ENCODE peak calls at places on chromosomes 12 and 14, in seven cellular contexts. U is GF-D8, P is iPS-NIHi11, Z is nephron progenitor cell, N is lower leg skin, E is NCI-H1436, L is substantia nigra. Y is an unnamed sample.

GRCh38 chr12:3632256-3633240 is 120.4 kb downstream of the CRACR2A start:
- DNase-seq in Z (no peak), U (no peak), L (no peak), N (peak), P (no peak), E (no peak), Y (no peak)

GRCh38 chr12:4271433-4272013 is 2.0 kb upstream of the CCND2 start:
- DNase-seq in E (no peak), P (no peak), L (no peak), N (peak), U (no peak), Z (no peak), Y (no peak)

GRCh38 chr12:108360057-108360456 is 20.9 kb upstream of the CMKLR1 start:
- DNase-seq in E (no peak), U (no peak), Z (no peak), P (no peak), L (no peak), N (no peak), Y (no peak)

GRCh38 chr14:29255692-29256091 is 489.1 kb downstream of the FOXG1 start:
- DNase-seq in U (no peak), E (no peak), P (no peak), L (no peak), N (no peak), Z (no peak), Y (no peak)

GRCh38 chr12:42981379-42981778 is 391.8 kb upstream of the PRICKLE1 start:
- DNase-seq in N (no peak), L (no peak), U (no peak), P (no peak), E (no peak), Z (no peak), Y (peak)

GRCh38 chr12:40788276-40788675 is 96.0 kb downstream of the CNTN1 start:
- DNase-seq in Z (no peak), E (no peak), U (no peak), L (peak), N (no peak), P (no peak), Y (no peak)

GRCh38 chr14:97602438-97603117 is 805.4 kb downstream of the VRK1 start:
- DNase-seq in Z (no peak), E (no peak), U (no peak), N (no peak), P (no peak), L (no peak), Y (no peak)

GRCh38 chr12:84070311-84070710 is 842.3 kb downstream of the SLC6A15 start:
- DNase-seq in N (peak), U (no peak), E (no peak), L (no peak), Z (no peak), P (no peak), Y (no peak)

GRCh38 chr12:117089463-117089862 is 9.8 kb downstream of the TESC start:
- DNase-seq in U (no peak), Z (no peak), N (no peak), L (no peak), E (no peak), P (no peak), Y (no peak)

GRCh38 chr14:66121859-66122258 is 364.3 kb upstream of the CCDC196 start:
- DNase-seq in N (no peak), L (no peak), U (no peak), P (no peak), Z (no peak), E (no peak), Y (no peak)

GRCh38 chr14:98840511-98840910 is 431.5 kb downstream of the BCL11B start:
- DNase-seq in P (no peak), N (no peak), U (no peak), L (no peak), E (no peak), Z (no peak), Y (no peak)

GRCh38 chr14:73739174-73739898 is 25.2 kb upstream of the PNMA1 start:
- DNase-seq in U (no peak), P (no peak), E (no peak), Z (no peak), L (peak), N (no peak), Y (no peak)

GRCh38 chr12:24034160-24034559 is 84.7 kb upstream of the SOX5 start:
- DNase-seq in E (no peak), P (no peak), N (no peak), L (no peak), Z (peak), U (no peak), Y (no peak)

GRCh38 chr12:19273482-19274330 is 144.2 kb downstream of the PLEKHA5 start:
- DNase-seq in L (peak), U (peak), Z (no peak), P (peak), N (peak), E (peak), Y (peak)

GRCh38 chr12:90333384-90333783 is 621.6 kb downstream of the CCER1 start:
- DNase-seq in U (no peak), P (no peak), L (no peak), E (no peak), N (no peak), Z (no peak), Y (no peak)

GRCh38 chr12:24036438-24037204 is 87.2 kb upstream of the SOX5 start:
- DNase-seq in N (no peak), Z (no peak), U (no peak), E (no peak), P (no peak), L (no peak), Y (no peak)

GRCh38 chr12:130948136-130948535 is 5.6 kb upstream of the ADGRD1 start:
- DNase-seq in P (peak), U (no peak), N (no peak), Z (no peak), E (peak), L (no peak), Y (no peak)

GRCh38 chr12:53289891-53290290 is 5.5 kb upstream of the PFDN5 start:
- DNase-seq in U (no peak), Z (no peak), E (no peak), L (no peak), N (no peak), P (no peak), Y (peak)